ENCODE peak calls at places on chromosomes 13 and 19, in ten cellular contexts. B, E, M, Q, J, T, Y, R, Z and I are unnamed samples.

GRCh38 chr13:63910406-63910957 is 2494.8 kb upstream of the PCDH20 start:
- DNase-seq in B (no peak), E (no peak), M (no peak), Q (no peak), J (peak; percentile 62), T (no peak), Y (no peak), R (no peak), Z (peak; percentile 0), I (no peak)

GRCh38 chr19:43430142-43430710 is 15.5 kb downstream of the TEX101 start:
- DNase-seq in B (no peak), E (no peak), M (no peak), Q (no peak), J (peak; percentile 35), T (no peak), Y (no peak), R (no peak), Z (peak; percentile 18), I (no peak)

GRCh38 chr19:31071157-31071855 is 277.9 kb downstream of the TSHZ3 start:
- DNase-seq in B (no peak), E (no peak), M (no peak), Q (no peak), J (peak; percentile 43), T (no peak), Y (no peak), R (no peak), Z (no peak), I (no peak)

GRCh38 chr19:48501446-48501960 is 10.1 kb downstream of the LMTK3 start:
- DNase-seq in B (no peak), E (no peak), M (no peak), Q (peak; percentile 62), J (peak; percentile 96), T (no peak), Y (peak; percentile 44), R (no peak), Z (no peak), I (peak; percentile 95)

GRCh38 chr13:51249254-51249653 is 27.1 kb downstream of the FAM124A start:
- DNase-seq in B (no peak), E (no peak), M (no peak), Q (no peak), J (peak; percentile 46), T (no peak), Y (no peak), R (no peak), Z (no peak), I (no peak)

GRCh38 chr19:2578391-2578826 is 102.5 kb downstream of the GADD45B start:
- DNase-seq in B (no peak), E (no peak), M (no peak), Q (peak; percentile 75), J (peak; percentile 42), T (peak; percentile 94), Y (no peak), R (no peak), Z (peak; percentile 79), I (no peak)

GRCh38 chr13:49256841-49257240 is 9.1 kb downstream of the CDADC1 start:
- DNase-seq in B (no peak), E (no peak), M (no peak), Q (no peak), J (no peak), T (no peak), Y (no peak), R (no peak), Z (peak; percentile 64), I (no peak)

GRCh38 chr19:32421589-32422361 is 16.2 kb downstream of the DPY19L3 start:
- DNase-seq in B (no peak), E (no peak), M (no peak), Q (no peak), J (peak; percentile 35), T (no peak), Y (no peak), R (no peak), Z (no peak), I (no peak)

GRCh38 chr13:44340508-44340907 is 33.1 kb upstream of the SERP2 start:
- DNase-seq in B (no peak), E (no peak), M (no peak), Q (no peak), J (no peak), T (no peak), Y (no peak), R (no peak), Z (no peak), I (no peak)

GRCh38 chr13:60260440-60260839 is 96.7 kb upstream of the DIAPH3 start:
- DNase-seq in B (no peak), E (no peak), M (no peak), Q (no peak), J (no peak), T (no peak), Y (no peak), R (no peak), Z (no peak), I (peak; percentile 25)

GRCh38 chr13:44171861-44172260 is 201.8 kb upstream of the SERP2 start:
- DNase-seq in B (no peak), E (no peak), M (no peak), Q (no peak), J (no peak), T (no peak), Y (no peak), R (no peak), Z (no peak), I (no peak)

GRCh38 chr13:67549331-67549730 is 319.2 kb upstream of the PCDH9 start:
- DNase-seq in B (no peak), E (no peak), M (no peak), Q (no peak), J (no peak), T (peak; percentile 91), Y (no peak), R (no peak), Z (no peak), I (no peak)

GRCh38 chr19:42196011-42197001 is 21.2 kb downstream of the DEDD2 start:
- DNase-seq in B (no peak), E (no peak), M (no peak), Q (peak; percentile 66), J (no peak), T (no peak), Y (no peak), R (no peak), Z (no peak), I (no peak)

GRCh38 chr19:932647-933552 is 7.1 kb downstream of the ARID3A start:
- DNase-seq in B (no peak), E (no peak), M (no peak), Q (peak; percentile 89), J (peak; percentile 93), T (peak; percentile 94), Y (no peak), R (peak; percentile 56), Z (peak; percentile 92), I (no peak)

GRCh38 chr13:31045621-31046081 is 113.2 kb downstream of the TEX26 start:
- DNase-seq in B (peak; percentile 83), E (peak; percentile 76), M (peak; percentile 90), Q (no peak), J (no peak), T (peak; percentile 93), Y (no peak), R (no peak), Z (peak; percentile 92), I (no peak)

GRCh38 chr13:97257228-97257755 is 35.2 kb downstream of the MBNL2 start:
- DNase-seq in B (no peak), E (no peak), M (no peak), Q (no peak), J (no peak), T (no peak), Y (no peak), R (no peak), Z (no peak), I (no peak)

GRCh38 chr13:90534617-90535340 is 812.7 kb upstream of the MIR17HG start:
- DNase-seq in B (no peak), E (no peak), M (no peak), Q (no peak), J (no peak), T (no peak), Y (no peak), R (no peak), Z (no peak), I (no peak)

GRCh38 chr13:78972561-78972960 is 313.6 kb upstream of the OBI1 start:
- DNase-seq in B (no peak), E (no peak), M (no peak), Q (no peak), J (no peak), T (no peak), Y (no peak), R (no peak), Z (no peak), I (no peak)

GRCh38 chr13:19664481-19665230 is 31.2 kb downstream of the MPHOSPH8 start:
- DNase-seq in B (no peak), E (no peak), M (no peak), Q (no peak), J (peak; percentile 15), T (no peak), Y (no peak), R (no peak), Z (no peak), I (no peak)

GRCh38 chr13:33931397-33931987 is 113.5 kb downstream of the RFC3 start:
- DNase-seq in B (no peak), E (no peak), M (peak; percentile 15), Q (no peak), J (peak; percentile 80), T (peak; percentile 61), Y (peak; percentile 21), R (peak; percentile 13), Z (peak; percentile 76), I (peak; percentile 30)

GRCh38 chr19:17466487-17466850 is 3.9 kb upstream of the SLC27A1 start:
- DNase-seq in B (no peak), E (no peak), M (no peak), Q (no peak), J (no peak), T (no peak), Y (no peak), R (no peak), Z (no peak), I (no peak)

GRCh38 chr13:99926014-99926731 is 45.4 kb downstream of the ZIC5 start:
- DNase-seq in B (no peak), E (no peak), M (no peak), Q (no peak), J (peak; percentile 84), T (peak; percentile 49), Y (no peak), R (no peak), Z (peak; percentile 14), I (no peak)

GRCh38 chr19:57099199-57099661 is 20.6 kb upstream of the USP29 start:
- DNase-seq in B (peak; percentile 15), E (peak; percentile 0), M (no peak), Q (peak; percentile 87), J (peak; percentile 85), T (peak; percentile 15), Y (no peak), R (peak; percentile 21), Z (peak; percentile 7), I (no peak)

GRCh38 chr13:67635754-67636153 is 405.6 kb upstream of the PCDH9 start:
- DNase-seq in B (no peak), E (no peak), M (no peak), Q (no peak), J (no peak), T (no peak), Y (no peak), R (no peak), Z (no peak), I (no peak)

GRCh38 chr13:32212420-32212819 is 102.7 kb downstream of the ZAR1L start:
- DNase-seq in B (no peak), E (no peak), M (no peak), Q (no peak), J (no peak), T (peak; percentile 49), Y (no peak), R (no peak), Z (peak; percentile 91), I (no peak)

GRCh38 chr19:43450545-43450997 is 14.8 kb downstream of the LYPD3 start:
- DNase-seq in B (no peak), E (no peak), M (no peak), Q (no peak), J (no peak), T (peak; percentile 76), Y (no peak), R (no peak), Z (peak; percentile 83), I (no peak)

GRCh38 chr19:31641591-31641990 is 292.4 kb upstream of the TSHZ3 start:
- DNase-seq in B (no peak), E (no peak), M (no peak), Q (no peak), J (no peak), T (no peak), Y (no peak), R (no peak), Z (no peak), I (no peak)